ENCODE peak calls at places on chromosomes 6 and 20, in six cellular contexts. E, N, Z, Q, I and K are unnamed samples.
A peak's percentile ranks its signal among the peaks of the same experiment; 100 is the strongest.

GRCh38 chr6:158002249-158002950 is 20.7 kb downstream of the SYNJ2 start:
- DNase-seq in E (no peak), N (peak; percentile 22), Z (no peak), Q (peak; percentile 40), I (no peak), K (no peak)

GRCh38 chr6:158080849-158081656 is 87.0 kb downstream of the SERAC1 start:
- DNase-seq in E (no peak), N (no peak), Z (no peak), Q (no peak), I (no peak), K (no peak)

GRCh38 chr6:150410906-150411305 is 42.1 kb downstream of the IYD start:
- DNase-seq in E (no peak), N (no peak), Z (no peak), Q (no peak), I (no peak), K (no peak)

GRCh38 chr6:142902636-142903053 is 42.3 kb downstream of the HIVEP2 start:
- DNase-seq in E (no peak), N (peak; percentile 85), Z (peak; percentile 69), Q (peak; percentile 62), I (peak; percentile 87), K (no peak)

GRCh38 chr6:118918326-118918725 is 16.6 kb downstream of the MCM9 start:
- DNase-seq in E (no peak), N (no peak), Z (no peak), Q (no peak), I (no peak), K (no peak)

GRCh38 chr6:15661815-15662245 is 998 bp downstream of the DTNBP1 start:
- DNase-seq in E (no peak), N (no peak), Z (no peak), Q (no peak), I (no peak), K (no peak)

GRCh38 chr6:163298079-163298807 is 116.3 kb upstream of the QKI start:
- DNase-seq in E (no peak), N (no peak), Z (no peak), Q (no peak), I (no peak), K (no peak)

GRCh38 chr6:54377776-54378175 is 69.5 kb downstream of the TINAG start:
- DNase-seq in E (no peak), N (no peak), Z (no peak), Q (no peak), I (no peak), K (no peak)

GRCh38 chr20:14712302-14712739 is 374.9 kb upstream of the FLRT3 start:
- DNase-seq in E (peak; percentile 41), N (no peak), Z (no peak), Q (no peak), I (no peak), K (no peak)

GRCh38 chr6:25002326-25003066 is 66.7 kb upstream of the RIPOR2 start:
- DNase-seq in E (no peak), N (no peak), Z (no peak), Q (no peak), I (no peak), K (no peak)

GRCh38 chr6:11419763-11420453 is 117.6 kb upstream of the TMEM170B start:
- DNase-seq in E (no peak), N (no peak), Z (no peak), Q (no peak), I (no peak), K (no peak)

GRCh38 chr6:169158750-169159149 is 94.9 kb downstream of the THBS2 start:
- DNase-seq in E (no peak), N (no peak), Z (no peak), Q (no peak), I (no peak), K (no peak)

GRCh38 chr6:53710788-53711187 is 45.2 kb upstream of the KLHL31 start:
- DNase-seq in E (no peak), N (no peak), Z (no peak), Q (no peak), I (no peak), K (no peak)

GRCh38 chr20:52572687-52573086 is 381.1 kb upstream of the ZFP64 start:
- DNase-seq in E (no peak), N (no peak), Z (no peak), Q (no peak), I (no peak), K (no peak)

GRCh38 chr6:166560222-166560621 is 26.3 kb downstream of the RAMACL start:
- DNase-seq in E (no peak), N (no peak), Z (no peak), Q (no peak), I (no peak), K (no peak)

GRCh38 chr20:63532449-63532971 is 4.7 kb downstream of the PTK6 start:
- DNase-seq in E (peak; percentile 0), N (no peak), Z (no peak), Q (peak; percentile 44), I (no peak), K (peak; percentile 8)

GRCh38 chr20:47263080-47263479 is 93.4 kb downstream of the ZMYND8 start:
- DNase-seq in E (no peak), N (no peak), Z (no peak), Q (no peak), I (no peak), K (no peak)

GRCh38 chr20:47265214-47265613 is 91.3 kb downstream of the ZMYND8 start:
- DNase-seq in E (no peak), N (no peak), Z (no peak), Q (no peak), I (no peak), K (no peak)

GRCh38 chr20:47262008-47262364 is 94.5 kb downstream of the ZMYND8 start:
- DNase-seq in E (no peak), N (no peak), Z (no peak), Q (no peak), I (no peak), K (no peak)

GRCh38 chr20:47263502-47264084 is 92.9 kb downstream of the ZMYND8 start:
- DNase-seq in E (no peak), N (peak; percentile 54), Z (no peak), Q (no peak), I (no peak), K (peak; percentile 84)

GRCh38 chr20:47262365-47263013 is 94.0 kb downstream of the ZMYND8 start:
- DNase-seq in E (no peak), N (no peak), Z (no peak), Q (no peak), I (no peak), K (peak; percentile 75)
- H3K4me3 ChIP-seq in E (no peak overlapping the region), N (no peak overlapping the region), Z (no peak overlapping the region), Q (no peak overlapping the region), I (no peak overlapping the region), K (no peak overlapping the region)

GRCh38 chr20:1818247-1818840 is 76.9 kb upstream of the SIRPA start:
- DNase-seq in E (no peak), N (no peak), Z (no peak), Q (no peak), I (no peak), K (no peak)

GRCh38 chr20:1820137-1821074 is 74.8 kb upstream of the SIRPA start:
- DNase-seq in E (no peak), N (peak; percentile 72), Z (no peak), Q (peak; percentile 70), I (no peak), K (no peak)

GRCh38 chr20:1819311-1820136 is 75.7 kb upstream of the SIRPA start:
- DNase-seq in E (no peak), N (peak; percentile 50), Z (no peak), Q (no peak), I (no peak), K (no peak)

GRCh38 chr20:1817577-1818211 is 77.5 kb upstream of the SIRPA start:
- DNase-seq in E (no peak), N (peak; percentile 47), Z (no peak), Q (no peak), I (no peak), K (no peak)

GRCh38 chr20:1818895-1819294 is 76.3 kb upstream of the SIRPA start:
- DNase-seq in E (no peak), N (no peak), Z (no peak), Q (no peak), I (no peak), K (no peak)
- H3K4me3 ChIP-seq in E (no peak overlapping the region), N (no peak overlapping the region), Z (no peak overlapping the region), Q (no peak overlapping the region), I (no peak overlapping the region), K (no peak overlapping the region)

DNA sequence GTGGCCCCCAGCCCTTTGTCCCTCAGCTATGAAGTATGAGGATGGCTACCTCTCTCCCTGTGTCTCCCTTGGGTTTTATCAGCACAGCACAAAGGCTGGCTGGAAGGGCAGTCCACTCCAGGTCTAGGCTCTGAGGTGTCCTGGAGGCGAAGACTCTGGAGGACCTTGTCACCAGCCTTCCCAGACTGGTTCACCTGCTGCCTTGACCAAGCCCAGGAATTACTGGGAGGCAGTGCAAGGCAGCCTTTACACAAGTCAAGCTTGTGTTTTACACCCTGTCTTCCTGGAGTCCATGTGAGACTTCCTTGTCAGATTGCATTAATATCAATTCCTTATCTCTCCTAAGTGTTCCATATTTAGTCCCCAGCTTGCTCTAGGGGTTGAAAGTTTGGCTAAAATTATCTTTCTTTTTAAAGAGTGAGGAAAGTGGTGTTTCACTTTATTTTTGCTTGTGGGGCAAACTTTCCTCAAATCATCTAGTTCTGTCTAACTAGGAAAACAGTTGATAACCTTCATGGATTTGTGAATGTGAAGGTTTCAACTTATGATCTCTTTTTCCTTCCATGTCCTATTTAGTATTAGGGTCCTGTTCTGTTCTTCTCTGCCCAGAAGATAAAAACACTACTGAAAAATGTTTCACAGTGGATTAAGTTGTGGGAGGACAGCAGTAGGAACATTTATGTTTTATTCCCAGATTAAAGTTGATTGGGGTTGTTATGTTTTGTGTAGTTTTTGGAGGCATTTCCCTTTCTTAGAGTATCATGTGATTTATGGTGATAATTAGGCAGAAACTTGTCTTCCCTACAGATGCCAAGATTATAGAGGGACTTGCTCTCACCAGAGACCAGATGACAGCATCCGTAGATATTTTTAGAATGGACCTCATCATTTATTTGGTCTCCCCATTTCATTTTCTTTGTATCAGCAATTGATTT is 114.8 kb downstream of the FOXO3 start:
- DNase-seq in E (no peak), N (no peak), Z (no peak), Q (no peak), I (no peak), K (no peak)
- H3K4me3 ChIP-seq in E (no peak overlapping the region), N (no peak overlapping the region), Z (no peak overlapping the region), Q (no peak overlapping the region), I (no peak overlapping the region), K (no peak overlapping the region)

DNA sequence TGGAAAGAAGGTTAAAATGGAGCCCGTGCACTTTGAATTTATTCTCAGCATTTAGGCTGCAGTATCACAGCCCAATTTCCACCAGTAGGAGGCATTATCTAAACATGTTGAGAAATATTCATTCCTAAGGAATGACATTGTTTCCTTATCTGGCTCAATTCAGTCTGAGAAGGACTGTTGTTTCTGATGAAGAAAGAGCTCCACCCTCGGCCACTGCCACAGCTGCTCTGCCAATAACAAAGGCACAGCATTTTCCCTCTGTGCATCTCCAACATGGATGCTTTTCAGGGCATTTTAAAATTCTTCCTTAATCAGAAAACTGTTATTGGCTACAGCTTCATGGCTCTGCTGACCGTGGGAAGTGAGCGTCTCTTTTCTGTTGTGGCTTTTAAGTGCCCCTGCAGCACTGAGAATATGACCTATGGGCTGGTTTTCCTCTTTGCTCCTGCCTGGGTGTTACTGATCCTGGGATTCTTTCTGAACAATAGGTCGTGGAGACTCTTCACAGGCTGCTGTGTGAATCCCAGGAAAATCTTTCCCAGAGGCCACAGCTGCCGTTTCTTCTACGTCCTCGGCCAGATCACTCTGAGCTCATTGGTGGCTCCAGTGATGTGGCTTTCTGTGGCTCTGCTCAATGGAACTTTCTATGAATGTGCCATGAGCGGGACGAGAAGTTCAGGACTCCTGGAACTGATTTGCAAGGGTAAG is at the start of gene CALHM5:
- DNase-seq in E (peak; percentile 48), N (peak; percentile 65), Z (no peak), Q (no peak), I (no peak), K (peak; percentile 15)
- H3K4me3 ChIP-seq in E (no peak within 1 kb of the TSS), N (peak within 1 kb of the TSS; percentile 87), Z (no peak within 1 kb of the TSS), Q (peak within 1 kb of the TSS; percentile 45), I (no peak within 1 kb of the TSS), K (peak within 1 kb of the TSS; percentile 25)